ENCODE peak calls at places on chromosomes 2 and 18, in seven cellular contexts. One of them, this sample, is unnamed.

GRCh38 chr2:38092196-38092902 is 16.4 kb upstream of the CYP1B1 start:
- DNase-seq in sigmoid colon: peak; percentile 82
- DNase-seq in breast epithelium: no peak
- DNase-seq in stomach: no peak
- DNase-seq in upper lobe of left lung: no peak
- DNase-seq in IMR-90: peak; percentile 80
- DNase-seq in body of pancreas: peak; percentile 58
- DNase-seq in this sample: no peak

GRCh38 chr2:3751281-3751680 is 47.9 kb downstream of the DCDC2C start:
- DNase-seq in sigmoid colon: no peak
- DNase-seq in breast epithelium: no peak
- DNase-seq in stomach: no peak
- DNase-seq in upper lobe of left lung: no peak
- DNase-seq in IMR-90: no peak
- DNase-seq in body of pancreas: no peak
- DNase-seq in this sample: no peak

GRCh38 chr18:60027397-60027796 is 127.6 kb downstream of the PMAIP1 start:
- DNase-seq in sigmoid colon: no peak
- DNase-seq in breast epithelium: no peak
- DNase-seq in stomach: no peak
- DNase-seq in upper lobe of left lung: no peak
- DNase-seq in IMR-90: no peak
- DNase-seq in body of pancreas: no peak
- DNase-seq in this sample: no peak

GRCh38 chr2:50347355-50348044 is 684.4 kb downstream of the NRXN1 start:
- DNase-seq in sigmoid colon: peak; percentile 57
- DNase-seq in breast epithelium: no peak
- DNase-seq in stomach: no peak
- DNase-seq in upper lobe of left lung: peak; percentile 63
- DNase-seq in IMR-90: no peak
- DNase-seq in body of pancreas: no peak
- DNase-seq in this sample: no peak

GRCh38 chr2:35580951-35581350 is 774.6 kb upstream of the CRIM1 start:
- DNase-seq in sigmoid colon: no peak
- DNase-seq in breast epithelium: no peak
- DNase-seq in stomach: no peak
- DNase-seq in upper lobe of left lung: no peak
- DNase-seq in IMR-90: no peak
- DNase-seq in body of pancreas: no peak
- DNase-seq in this sample: no peak

GRCh38 chr2:39664898-39665591 is 672 bp upstream of the TMEM178A start:
- DNase-seq in sigmoid colon: no peak
- DNase-seq in breast epithelium: no peak
- DNase-seq in stomach: no peak
- DNase-seq in upper lobe of left lung: no peak
- DNase-seq in IMR-90: no peak
- DNase-seq in body of pancreas: no peak
- DNase-seq in this sample: no peak

GRCh38 chr2:20868377-20868776 is 45.5 kb upstream of the LDAH start:
- DNase-seq in sigmoid colon: no peak
- DNase-seq in breast epithelium: no peak
- DNase-seq in stomach: no peak
- DNase-seq in upper lobe of left lung: no peak
- DNase-seq in IMR-90: no peak
- DNase-seq in body of pancreas: no peak
- DNase-seq in this sample: no peak

GRCh38 chr2:102553601-102554000 is 65.8 kb upstream of the SLC9A2 start:
- DNase-seq in sigmoid colon: no peak
- DNase-seq in breast epithelium: no peak
- DNase-seq in stomach: no peak
- DNase-seq in upper lobe of left lung: no peak
- DNase-seq in IMR-90: no peak
- DNase-seq in body of pancreas: no peak
- DNase-seq in this sample: no peak

GRCh38 chr2:96797066-96797625 is 18.9 kb upstream of the CNNM3 start:
- DNase-seq in sigmoid colon: peak; percentile 46
- DNase-seq in breast epithelium: no peak
- DNase-seq in stomach: no peak
- DNase-seq in upper lobe of left lung: no peak
- DNase-seq in IMR-90: no peak
- DNase-seq in body of pancreas: no peak
- DNase-seq in this sample: no peak

GRCh38 chr2:120758181-120759048 is 22.7 kb downstream of the GLI2 start:
- DNase-seq in sigmoid colon: peak; percentile 86
- DNase-seq in breast epithelium: no peak
- DNase-seq in stomach: peak; percentile 24
- DNase-seq in upper lobe of left lung: peak; percentile 48
- DNase-seq in IMR-90: peak; percentile 92
- DNase-seq in body of pancreas: peak; percentile 20
- DNase-seq in this sample: no peak

GRCh38 chr2:111194835-111195621 is 74.3 kb downstream of the BCL2L11 start:
- DNase-seq in sigmoid colon: no peak
- DNase-seq in breast epithelium: no peak
- DNase-seq in stomach: no peak
- DNase-seq in upper lobe of left lung: no peak
- DNase-seq in IMR-90: no peak
- DNase-seq in body of pancreas: no peak
- DNase-seq in this sample: peak; percentile 44

GRCh38 chr2:144943293-144943941 is 423.5 kb upstream of the ZEB2 start:
- DNase-seq in sigmoid colon: no peak
- DNase-seq in breast epithelium: no peak
- DNase-seq in stomach: no peak
- DNase-seq in upper lobe of left lung: no peak
- DNase-seq in IMR-90: no peak
- DNase-seq in body of pancreas: no peak
- DNase-seq in this sample: no peak

DNA sequence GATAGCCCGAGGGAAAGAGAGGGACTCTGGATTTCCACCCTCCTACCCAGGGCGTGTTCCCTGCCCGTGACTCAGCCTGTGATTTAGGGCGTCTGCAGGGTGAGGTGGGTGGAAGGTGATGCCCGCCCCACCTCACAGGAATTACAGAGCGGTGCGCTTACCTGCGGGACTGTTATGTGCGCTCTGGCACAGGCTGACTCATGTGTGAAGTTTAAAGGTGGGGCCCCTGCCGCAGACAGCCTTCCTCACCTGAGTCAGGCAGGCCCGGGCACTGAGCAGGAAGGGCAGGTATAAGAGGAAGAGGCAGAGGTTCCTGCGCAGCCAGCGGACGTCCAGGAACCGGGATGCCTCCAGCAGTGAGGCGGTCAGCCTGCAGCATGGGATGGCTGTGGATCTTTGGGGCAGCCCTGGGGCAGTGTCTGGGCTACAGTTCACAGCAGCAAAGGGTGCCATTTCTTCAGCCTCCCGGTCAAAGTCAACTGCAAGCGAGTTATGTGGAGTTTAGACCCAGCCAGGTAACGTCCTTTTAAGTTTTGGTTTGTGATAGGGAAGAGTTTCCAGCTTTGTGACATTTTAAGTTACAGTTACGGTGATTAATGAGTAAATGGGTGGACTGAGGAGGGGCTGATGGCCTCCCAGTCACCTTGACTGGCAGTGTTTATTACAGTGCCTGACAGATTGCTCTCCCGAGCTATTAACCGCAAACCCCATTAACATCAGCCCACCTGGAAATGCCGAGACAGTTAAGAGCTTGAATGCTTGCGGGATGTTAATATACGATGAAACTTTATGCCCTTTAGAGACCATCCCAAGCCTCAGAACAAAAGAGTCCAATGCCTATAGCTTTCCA is 141.6 kb upstream of the TTC39C start:
- DNase-seq in sigmoid colon: no peak
- DNase-seq in breast epithelium: no peak
- DNase-seq in stomach: peak; percentile 81
- DNase-seq in upper lobe of left lung: peak; percentile 40
- DNase-seq in IMR-90: no peak
- DNase-seq in body of pancreas: peak; percentile 51
- DNase-seq in this sample: no peak
- TF ChIP-seq POLR2A in sigmoid colon: peak; percentile 47
- TF ChIP-seq POLR2A in breast epithelium: no peak
- TF ChIP-seq POLR2A in stomach: no peak
- TF ChIP-seq POLR2A in upper lobe of left lung: no peak
- TF ChIP-seq POLR2A in IMR-90: no peak
- TF ChIP-seq POLR2A in body of pancreas: peak; percentile 46
- TF ChIP-seq POLR2A in this sample: no peak

DNA sequence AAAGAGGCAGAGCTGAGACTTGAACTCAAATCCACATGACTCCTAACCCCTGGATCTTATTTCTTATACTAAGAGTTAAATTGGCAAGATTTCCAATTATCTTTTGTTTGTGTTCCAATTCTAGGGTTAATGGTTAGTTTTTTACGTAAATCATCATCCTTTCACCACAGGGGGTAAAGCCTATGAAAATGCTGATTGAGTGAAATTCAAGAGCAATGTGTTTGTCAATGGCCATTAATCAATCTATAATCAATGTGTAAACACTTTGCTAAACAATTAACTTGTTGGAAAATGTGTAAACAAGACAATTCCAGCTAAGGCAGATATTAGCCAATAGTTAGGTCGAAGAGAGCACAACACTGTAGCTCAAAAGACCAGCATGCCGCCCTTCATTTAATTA is 376.5 kb upstream of the ACVR2A start:
- DNase-seq in sigmoid colon: no peak
- DNase-seq in breast epithelium: no peak
- DNase-seq in stomach: no peak
- DNase-seq in upper lobe of left lung: no peak
- DNase-seq in IMR-90: no peak
- DNase-seq in body of pancreas: no peak
- DNase-seq in this sample: no peak
- TF ChIP-seq POLR2A in sigmoid colon: no peak
- TF ChIP-seq POLR2A in breast epithelium: no peak
- TF ChIP-seq POLR2A in stomach: no peak
- TF ChIP-seq POLR2A in upper lobe of left lung: no peak
- TF ChIP-seq POLR2A in IMR-90: no peak
- TF ChIP-seq POLR2A in body of pancreas: no peak
- TF ChIP-seq POLR2A in this sample: no peak

GRCh38 chr18:36828157-36828629 is 609 bp downstream of the TPGS2 start:
- DNase-seq in sigmoid colon: peak; percentile 63
- DNase-seq in breast epithelium: no peak
- DNase-seq in stomach: no peak
- DNase-seq in upper lobe of left lung: no peak
- DNase-seq in IMR-90: peak; percentile 55
- DNase-seq in body of pancreas: peak; percentile 41
- DNase-seq in this sample: peak; percentile 77

GRCh38 chr18:36829362-36830140 is 624 bp downstream of the KIAA1328 start:
- DNase-seq in sigmoid colon: peak; percentile 65
- DNase-seq in breast epithelium: peak; percentile 55
- DNase-seq in stomach: no peak
- DNase-seq in upper lobe of left lung: no peak
- DNase-seq in IMR-90: peak; percentile 19
- DNase-seq in body of pancreas: peak; percentile 20
- DNase-seq in this sample: peak; percentile 67

GRCh38 chr18:36831139-36831538 is 2.2 kb downstream of the KIAA1328 start:
- DNase-seq in sigmoid colon: no peak
- DNase-seq in breast epithelium: no peak
- DNase-seq in stomach: no peak
- DNase-seq in upper lobe of left lung: no peak
- DNase-seq in IMR-90: peak; percentile 63
- DNase-seq in body of pancreas: no peak
- DNase-seq in this sample: peak; percentile 21

GRCh38 chr18:36830141-36830495 is 1.2 kb downstream of the KIAA1328 start:
- DNase-seq in sigmoid colon: no peak
- DNase-seq in breast epithelium: no peak
- DNase-seq in stomach: no peak
- DNase-seq in upper lobe of left lung: no peak
- DNase-seq in IMR-90: no peak
- DNase-seq in body of pancreas: no peak
- DNase-seq in this sample: peak; percentile 50

DNA sequence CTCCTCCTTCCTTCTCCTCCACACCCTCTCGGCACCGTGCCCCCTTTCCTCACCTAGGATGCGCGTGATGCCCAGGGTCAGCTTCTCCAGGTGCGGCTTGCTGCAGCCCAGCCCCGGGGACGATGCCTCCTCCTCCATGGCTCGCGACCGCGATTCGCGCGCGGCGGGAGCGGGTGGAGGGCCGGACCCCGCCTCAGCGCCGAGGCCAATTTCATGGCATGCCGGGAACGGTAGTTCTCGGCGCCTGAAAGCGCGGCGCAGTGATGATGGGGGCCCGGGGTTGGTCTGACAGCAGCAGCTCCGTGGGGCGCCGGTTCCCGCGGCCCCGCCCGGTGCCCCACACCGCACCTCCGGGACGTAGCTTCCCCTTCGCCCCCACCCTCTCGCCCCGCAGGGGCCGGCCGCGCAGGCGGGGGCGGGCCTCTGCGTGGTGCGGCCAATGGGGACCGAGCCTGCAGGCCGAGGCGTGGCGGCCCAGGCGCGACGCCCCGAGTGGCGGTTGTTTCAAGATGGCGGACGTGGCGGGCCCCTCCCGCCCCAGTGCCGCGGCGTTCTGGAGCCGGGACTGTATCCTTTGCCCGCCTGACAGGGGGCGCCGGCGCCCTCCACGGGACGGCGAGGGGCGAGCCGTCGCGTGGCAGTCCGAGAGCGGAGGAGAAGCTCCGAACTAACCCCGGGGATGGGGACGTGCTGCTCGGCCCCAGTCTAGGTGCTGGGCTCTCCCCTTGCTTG is at the start of the genes KIAA1328 and TPGS2:
- DNase-seq in sigmoid colon: peak; percentile 90
- DNase-seq in breast epithelium: peak; percentile 83
- DNase-seq in stomach: peak; percentile 86
- DNase-seq in upper lobe of left lung: peak; percentile 98
- DNase-seq in IMR-90: peak; percentile 81
- DNase-seq in body of pancreas: peak; percentile 87
- DNase-seq in this sample: peak; percentile 96
- TF ChIP-seq POLR2A in sigmoid colon: no peak
- TF ChIP-seq POLR2A in breast epithelium: no peak
- TF ChIP-seq POLR2A in stomach: no peak
- TF ChIP-seq POLR2A in upper lobe of left lung: peak; percentile 78
- TF ChIP-seq POLR2A in IMR-90: peak; percentile 69
- TF ChIP-seq POLR2A in body of pancreas: peak; percentile 83
- TF ChIP-seq POLR2A in this sample: peak; percentile 89

GRCh38 chr2:219419331-219420197 is 1.4 kb downstream of the DES start:
- DNase-seq in sigmoid colon: peak; percentile 91
- DNase-seq in breast epithelium: no peak
- DNase-seq in stomach: no peak
- DNase-seq in upper lobe of left lung: no peak
- DNase-seq in IMR-90: no peak
- DNase-seq in body of pancreas: no peak
- DNase-seq in this sample: no peak
- TF ChIP-seq POLR2A in sigmoid colon: peak; percentile 10
- TF ChIP-seq POLR2A in breast epithelium: no peak
- TF ChIP-seq POLR2A in stomach: no peak
- TF ChIP-seq POLR2A in upper lobe of left lung: no peak
- TF ChIP-seq POLR2A in IMR-90: no peak
- TF ChIP-seq POLR2A in body of pancreas: no peak
- TF ChIP-seq POLR2A in this sample: no peak